ENCODE peak calls at places on chromosomes 13 and 19, in five cellular contexts. X is RWPE1, C is IMR-90, D is AG04450, T is esophagus squamous epithelium. F is an unnamed sample.

GRCh38 chr13:36965767-36966166 is 33.4 kb downstream of the ALG5 start:
- DNase-seq in X (peak; percentile 79), C (peak; percentile 90), D (peak; percentile 33), T (no peak), F (peak; percentile 86)

GRCh38 chr13:76795701-76796695 is 90.2 kb downstream of the KCTD12 start:
- DNase-seq in X (no peak), C (peak; percentile 43), D (no peak), T (no peak), F (peak; percentile 29)

GRCh38 chr13:107466326-107466725 is 749.0 kb downstream of the LIG4 start:
- DNase-seq in X (peak; percentile 11), C (peak; percentile 62), D (no peak), T (no peak), F (peak; percentile 33)

GRCh38 chr13:100314132-100314910 is 225.4 kb downstream of the PCCA start:
- DNase-seq in X (peak; percentile 30), C (no peak), D (no peak), T (no peak), F (peak; percentile 5)

GRCh38 chr13:29254971-29255370 is 340.5 kb downstream of the SLC7A1 start:
- DNase-seq in X (no peak), C (no peak), D (no peak), T (no peak), F (no peak)

GRCh38 chr19:51808333-51808986 is 13.5 kb downstream of the FPR3 start:
- DNase-seq in X (peak; percentile 28), C (no peak), D (no peak), T (no peak), F (peak; percentile 90)

GRCh38 chr19:6971366-6971765 is 49.9 kb downstream of the MBD3L2B start:
- DNase-seq in X (peak; percentile 23), C (no peak), D (no peak), T (no peak), F (no peak)

GRCh38 chr13:48873598-48873997 is 102.1 kb upstream of the FNDC3A start:
- DNase-seq in X (peak; percentile 26), C (peak; percentile 59), D (no peak), T (no peak), F (peak; percentile 20)

GRCh38 chr19:11324079-11324661 is 15.3 kb downstream of the RAB3D start:
- DNase-seq in X (peak; percentile 94), C (peak; percentile 94), D (peak; percentile 65), T (peak; percentile 25), F (peak; percentile 97)

GRCh38 chr13:34886476-34886875 is 55.6 kb upstream of the NBEA start:
- DNase-seq in X (no peak), C (no peak), D (no peak), T (no peak), F (no peak)

GRCh38 chr13:101835920-101836319 is 383.4 kb downstream of the ITGBL1 start:
- DNase-seq in X (no peak), C (no peak), D (no peak), T (no peak), F (no peak)

GRCh38 chr13:98143601-98144500 is 957 bp downstream of the FARP1 start:
- DNase-seq in X (peak; percentile 21), C (peak; percentile 44), D (no peak), T (no peak), F (peak; percentile 54)